ENCODE peak calls at places on chromosomes 6 and 20, in ten cellular contexts. X, W, J, P, B, R, D, Z, K and U are unnamed samples.

GRCh38 chr20:38825901-38826625 is 20.6 kb downstream of the PPP1R16B start:
- DNase-seq in D (peak; percentile 30), K (peak; percentile 75), Z (no peak), R (no peak), X (peak; percentile 47), P (peak; percentile 76), W (no peak), J (peak; percentile 14), B (no peak), U (no peak)

GRCh38 chr6:147166360-147166944 is 37.8 kb upstream of the STXBP5 start:
- DNase-seq in B (no peak), D (no peak), R (no peak), J (peak; percentile 13), X (no peak), W (no peak), Z (no peak), K (no peak), P (peak; percentile 51), U (no peak)

GRCh38 chr20:63955846-63956663 is at the start of gene UCKL1:
- DNase-seq in P (peak; percentile 77), D (peak; percentile 97), J (peak; percentile 88), R (peak; percentile 95), W (peak; percentile 98), B (peak; percentile 89), X (peak; percentile 51), K (peak; percentile 91), Z (peak; percentile 88), U (peak; percentile 94)

GRCh38 chr20:13929836-13930235 is 60.6 kb downstream of the SEL1L2 start:
- DNase-seq in Z (no peak), B (no peak), W (no peak), R (no peak), K (no peak), D (no peak), X (no peak), J (no peak), P (no peak), U (no peak)

GRCh38 chr6:3286641-3287171 is 28.0 kb downstream of the PSMG4 start:
- DNase-seq in P (no peak), K (no peak), W (no peak), J (no peak), D (no peak), R (no peak), B (no peak), X (no peak), Z (peak; percentile 43), U (peak; percentile 2)

GRCh38 chr6:19873031-19873430 is 35.9 kb downstream of the ID4 start:
- DNase-seq in P (no peak), X (no peak), R (no peak), Z (no peak), D (no peak), J (no peak), K (no peak), W (no peak), B (no peak), U (no peak)

GRCh38 chr20:64261138-64261537 is 5.6 kb downstream of the PCMTD2 start:
- DNase-seq in D (peak; percentile 78), P (no peak), Z (no peak), X (peak; percentile 11), R (no peak), K (no peak), B (no peak), W (no peak), J (peak; percentile 23), U (no peak)

GRCh38 chr6:8392569-8392968 is 42.8 kb downstream of the SLC35B3 start:
- DNase-seq in X (no peak), B (no peak), K (no peak), Z (no peak), D (no peak), P (no peak), W (no peak), J (no peak), R (no peak), U (peak; percentile 45)

GRCh38 chr20:20065366-20065765 is 13.0 kb downstream of the CFAP61 start:
- DNase-seq in X (no peak), R (no peak), B (no peak), J (no peak), P (no peak), D (no peak), K (no peak), W (no peak), Z (no peak), U (no peak)

GRCh38 chr6:98980814-98981213 is 33.1 kb upstream of the FBXL4 start:
- DNase-seq in B (no peak), W (no peak), J (no peak), R (no peak), P (no peak), Z (no peak), K (no peak), D (no peak), X (no peak), U (no peak)

GRCh38 chr20:36852187-36852586 is 23.8 kb upstream of the TLDC2 start:
- DNase-seq in P (no peak), J (no peak), B (no peak), W (peak; percentile 85), R (no peak), Z (no peak), X (no peak), K (no peak), D (peak; percentile 59), U (no peak)

GRCh38 chr6:47016236-47016635 is 25.9 kb downstream of the ADGRF1 start:
- DNase-seq in W (no peak), J (no peak), K (no peak), B (no peak), X (no peak), Z (no peak), R (no peak), P (no peak), D (no peak), U (no peak)

GRCh38 chr6:3333263-3333662 is 74.5 kb downstream of the PSMG4 start:
- DNase-seq in D (no peak), K (no peak), Z (no peak), J (no peak), B (no peak), P (no peak), X (no peak), W (no peak), R (no peak), U (no peak)

GRCh38 chr20:40207618-40208017 is 481.4 kb downstream of the MAFB start:
- DNase-seq in X (no peak), J (no peak), R (no peak), P (no peak), K (no peak), W (no peak), D (no peak), B (no peak), Z (no peak), U (no peak)

GRCh38 chr6:72422126-72422680 is 199.7 kb upstream of the KCNQ5 start:
- DNase-seq in X (no peak), J (no peak), W (no peak), D (peak; percentile 54), B (no peak), R (no peak), P (peak; percentile 63), Z (no peak), K (peak; percentile 54), U (no peak)

GRCh38 chr6:27840572-27840971 is 71.6 kb downstream of the OR2B2 start:
- DNase-seq in Z (no peak), X (no peak), R (no peak), D (no peak), W (no peak), J (no peak), K (no peak), B (no peak), P (no peak), U (no peak)

GRCh38 chr6:154070657-154071056 is 31.6 kb downstream of the OPRM1 start:
- DNase-seq in J (no peak), Z (no peak), P (peak; percentile 4), B (no peak), K (peak; percentile 76), D (no peak), X (no peak), R (no peak), W (no peak), U (no peak)

GRCh38 chr6:126170875-126171489 is 168.9 kb upstream of the CENPW start:
- DNase-seq in Z (no peak), K (peak; percentile 45), W (no peak), D (peak; percentile 48), B (no peak), P (no peak), R (peak; percentile 24), X (no peak), J (no peak), U (peak; percentile 17)

GRCh38 chr20:2825770-2826169 is 9.6 kb downstream of the TMEM239 start:
- DNase-seq in R (no peak), K (no peak), X (no peak), Z (no peak), W (no peak), B (no peak), J (no peak), P (no peak), D (no peak), U (no peak)

GRCh38 chr6:141464490-141464889 is 668.2 kb upstream of the GJE1 start:
- DNase-seq in R (no peak), J (peak; percentile 73), P (peak; percentile 72), Z (no peak), X (no peak), B (no peak), K (peak; percentile 6), W (no peak), D (peak; percentile 61), U (no peak)

GRCh38 chr20:51496964-51497363 is 45.6 kb downstream of the NFATC2 start:
- DNase-seq in W (no peak), K (no peak), P (no peak), X (no peak), B (no peak), Z (peak; percentile 37), R (no peak), D (no peak), J (no peak), U (no peak)

GRCh38 chr20:50425076-50425475 is 85.1 kb upstream of the PTPN1 start:
- DNase-seq in B (no peak), X (no peak), W (no peak), K (peak; percentile 34), Z (no peak), R (no peak), D (no peak), P (no peak), J (no peak), U (no peak)

GRCh38 chr6:43714311-43715055 is 26.9 kb upstream of the MRPS18A start:
- DNase-seq in D (peak; percentile 61), Z (no peak), W (no peak), J (no peak), R (no peak), B (no peak), P (peak; percentile 35), K (no peak), X (no peak), U (peak; percentile 44)